ENCODE peak calls at places on chromosome 12, in five cellular contexts. One of them, this sample, is unnamed.

GRCh38 chr12:64403708-64404469 is at the start of gene XPOT:
- DNase-seq in mesenchymal stem cell: peak
- DNase-seq in mesendoderm: peak
- DNase-seq in H9: peak
- DNase-seq in IMR-90: peak
- DNase-seq in this sample: peak

GRCh38 chr12:10227648-10228047 is 15.0 kb downstream of the GABARAPL1 start:
- DNase-seq in IMR-90: no peak
- DNase-seq in H9: no peak
- DNase-seq in mesenchymal stem cell: no peak
- DNase-seq in mesendoderm: no peak
- DNase-seq in this sample: no peak

GRCh38 chr12:93419388-93420034 is 22.2 kb downstream of the UBE2N start:
- DNase-seq in mesendoderm: peak
- DNase-seq in mesenchymal stem cell: peak
- DNase-seq in H9: no peak
- DNase-seq in IMR-90: peak
- DNase-seq in this sample: no peak

GRCh38 chr12:13084898-13085640 is 18.4 kb downstream of the GSG1 start:
- DNase-seq in IMR-90: no peak
- DNase-seq in H9: no peak
- DNase-seq in mesendoderm: no peak
- DNase-seq in mesenchymal stem cell: no peak
- DNase-seq in this sample: no peak

GRCh38 chr12:1444142-1444516 is 150.3 kb downstream of the FBXL14 start:
- DNase-seq in mesendoderm: no peak
- DNase-seq in H9: no peak
- DNase-seq in mesenchymal stem cell: no peak
- DNase-seq in IMR-90: no peak
- DNase-seq in this sample: no peak

GRCh38 chr12:62434504-62435336 is 31.9 kb upstream of the MON2 start:
- DNase-seq in mesenchymal stem cell: no peak
- DNase-seq in H9: no peak
- DNase-seq in mesendoderm: no peak
- DNase-seq in IMR-90: no peak
- DNase-seq in this sample: no peak

GRCh38 chr12:66668311-66668710 is 10.6 kb downstream of the GRIP1 start:
- DNase-seq in IMR-90: no peak
- DNase-seq in mesenchymal stem cell: no peak
- DNase-seq in H9: no peak
- DNase-seq in mesendoderm: peak
- DNase-seq in this sample: no peak

GRCh38 chr12:12201274-12201758 is 65.5 kb downstream of the LRP6 start:
- DNase-seq in IMR-90: peak
- DNase-seq in H9: no peak
- DNase-seq in mesenchymal stem cell: no peak
- DNase-seq in mesendoderm: no peak
- DNase-seq in this sample: no peak

GRCh38 chr12:1362143-1362542 is 232.2 kb downstream of the FBXL14 start:
- DNase-seq in mesendoderm: no peak
- DNase-seq in mesenchymal stem cell: no peak
- DNase-seq in H9: no peak
- DNase-seq in IMR-90: no peak
- DNase-seq in this sample: no peak

GRCh38 chr12:64733857-64734256 is 25.3 kb downstream of the GNS start:
- DNase-seq in mesendoderm: no peak
- DNase-seq in IMR-90: no peak
- DNase-seq in H9: no peak
- DNase-seq in mesenchymal stem cell: no peak
- DNase-seq in this sample: no peak

GRCh38 chr12:130847097-130847496 is 8.0 kb upstream of the STX2 start:
- DNase-seq in H9: no peak
- DNase-seq in mesendoderm: no peak
- DNase-seq in mesenchymal stem cell: no peak
- DNase-seq in IMR-90: peak
- DNase-seq in this sample: no peak

GRCh38 chr12:125772403-125772802 is 707.2 kb downstream of the AACS start:
- DNase-seq in IMR-90: no peak
- DNase-seq in H9: no peak
- DNase-seq in mesendoderm: no peak
- DNase-seq in mesenchymal stem cell: no peak
- DNase-seq in this sample: no peak

GRCh38 chr12:101925352-101925751 is 48.0 kb downstream of the DRAM1 start:
- DNase-seq in IMR-90: peak
- DNase-seq in mesendoderm: peak
- DNase-seq in H9: no peak
- DNase-seq in mesenchymal stem cell: peak
- DNase-seq in this sample: no peak

GRCh38 chr12:115324949-115325638 is 641.1 kb upstream of the TBX3 start:
- DNase-seq in H9: no peak
- DNase-seq in IMR-90: no peak
- DNase-seq in mesendoderm: no peak
- DNase-seq in mesenchymal stem cell: no peak
- DNase-seq in this sample: no peak

GRCh38 chr12:1836854-1837411 is 16.6 kb downstream of the LRTM2 start:
- DNase-seq in mesenchymal stem cell: no peak
- DNase-seq in IMR-90: no peak
- DNase-seq in mesendoderm: no peak
- DNase-seq in H9: no peak
- DNase-seq in this sample: no peak

GRCh38 chr12:57272337-57273151 is 21.6 kb upstream of the STAC3 start:
- DNase-seq in IMR-90: peak
- DNase-seq in mesendoderm: peak
- DNase-seq in mesenchymal stem cell: peak
- DNase-seq in H9: no peak
- DNase-seq in this sample: no peak

GRCh38 chr12:38850463-38850862 is 54.9 kb downstream of the CPNE8 start:
- DNase-seq in mesendoderm: no peak
- DNase-seq in H9: no peak
- DNase-seq in mesenchymal stem cell: peak
- DNase-seq in IMR-90: no peak
- DNase-seq in this sample: no peak

GRCh38 chr12:112900298-112901145 is 6.2 kb upstream of the OAS1 start:
- DNase-seq in IMR-90: peak
- DNase-seq in H9: peak
- DNase-seq in mesenchymal stem cell: peak
- DNase-seq in mesendoderm: peak
- DNase-seq in this sample: peak

GRCh38 chr12:93098077-93098476 is 169.0 kb upstream of the EEA1 start:
- DNase-seq in mesenchymal stem cell: peak
- DNase-seq in mesendoderm: peak
- DNase-seq in H9: peak
- DNase-seq in IMR-90: peak
- DNase-seq in this sample: peak

GRCh38 chr12:113334786-113335539 is at the start of gene SLC8B1:
- DNase-seq in IMR-90: peak
- DNase-seq in mesendoderm: peak
- DNase-seq in H9: peak
- DNase-seq in mesenchymal stem cell: peak
- DNase-seq in this sample: peak

GRCh38 chr12:86134571-86134970 is 121.6 kb downstream of the MGAT4C start:
- DNase-seq in H9: no peak
- DNase-seq in mesendoderm: peak
- DNase-seq in IMR-90: peak
- DNase-seq in mesenchymal stem cell: peak
- DNase-seq in this sample: no peak

GRCh38 chr12:89252284-89252683 is 100.0 kb downstream of the DUSP6 start:
- DNase-seq in mesenchymal stem cell: peak
- DNase-seq in IMR-90: peak
- DNase-seq in H9: no peak
- DNase-seq in mesendoderm: no peak
- DNase-seq in this sample: no peak

GRCh38 chr12:28631831-28632230 is 441.6 kb downstream of the CCDC91 start:
- DNase-seq in mesendoderm: no peak
- DNase-seq in IMR-90: peak
- DNase-seq in mesenchymal stem cell: peak
- DNase-seq in H9: no peak
- DNase-seq in this sample: no peak

GRCh38 chr12:93784339-93785086 is 107.3 kb downstream of the CRADD start:
- DNase-seq in mesenchymal stem cell: peak
- DNase-seq in mesendoderm: peak
- DNase-seq in H9: no peak
- DNase-seq in IMR-90: peak
- DNase-seq in this sample: no peak

GRCh38 chr12:53078425-53079225 is 565 bp downstream of the SPRYD3 start:
- DNase-seq in mesendoderm: no peak
- DNase-seq in mesenchymal stem cell: peak
- DNase-seq in H9: no peak
- DNase-seq in IMR-90: peak
- DNase-seq in this sample: no peak

GRCh38 chr12:53076461-53076860 is 2.7 kb downstream of the SPRYD3 start:
- DNase-seq in IMR-90: no peak
- DNase-seq in H9: no peak
- DNase-seq in mesendoderm: no peak
- DNase-seq in mesenchymal stem cell: no peak
- DNase-seq in this sample: no peak

GRCh38 chr12:53082637-53083036 is 3.4 kb upstream of the SPRYD3 start:
- DNase-seq in mesenchymal stem cell: no peak
- DNase-seq in H9: no peak
- DNase-seq in IMR-90: no peak
- DNase-seq in mesendoderm: no peak
- DNase-seq in this sample: no peak

GRCh38 chr12:53077030-53077429 is 2.2 kb downstream of the SPRYD3 start:
- DNase-seq in IMR-90: no peak
- DNase-seq in mesenchymal stem cell: no peak
- DNase-seq in H9: no peak
- DNase-seq in mesendoderm: no peak
- DNase-seq in this sample: no peak

DNA sequence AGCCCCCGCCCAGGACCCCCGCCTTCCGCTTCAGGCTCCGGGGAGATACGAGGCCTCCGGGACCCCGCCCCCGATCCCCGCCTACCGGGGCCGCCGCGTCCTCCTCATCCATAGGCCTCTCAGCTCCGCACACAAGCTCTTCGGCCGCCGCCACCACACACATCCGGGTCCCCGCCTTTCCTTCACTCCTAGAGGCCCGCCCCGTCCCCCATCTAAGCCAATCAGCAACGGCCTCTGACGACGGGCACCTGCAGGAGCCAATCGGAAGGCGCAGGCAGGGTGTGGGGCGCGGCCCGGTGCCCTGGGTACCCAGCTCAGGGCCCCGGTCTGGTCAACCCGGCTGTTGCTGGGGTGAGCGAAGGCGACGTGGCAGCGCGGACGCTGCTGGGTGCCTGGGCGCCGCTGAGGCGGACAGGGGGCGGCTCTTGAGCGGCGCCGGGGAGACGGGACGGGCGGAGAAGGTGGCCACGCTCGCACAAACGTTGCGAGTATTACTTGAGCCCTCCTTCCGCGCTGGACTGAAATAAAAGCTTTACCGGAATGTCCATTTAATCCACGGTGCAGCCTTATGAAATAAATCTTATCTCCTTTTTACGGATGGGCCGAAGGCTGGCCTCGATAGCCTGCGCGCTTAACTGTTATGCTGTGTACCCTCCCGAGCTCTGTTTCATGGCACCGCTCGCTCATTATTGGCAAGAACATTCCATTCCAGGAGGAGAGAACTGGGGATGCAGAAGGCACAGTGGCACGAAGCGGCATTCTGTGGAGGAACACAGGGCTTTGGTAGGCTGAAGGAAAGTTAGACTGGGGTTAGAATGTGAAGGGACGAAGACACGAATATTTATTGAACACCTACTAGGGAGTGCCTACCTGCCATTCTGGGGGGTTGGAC is at the start of gene SPRYD3:
- DNase-seq in mesendoderm: peak
- DNase-seq in IMR-90: peak
- DNase-seq in H9: peak
- DNase-seq in mesenchymal stem cell: peak
- DNase-seq in this sample: peak
- H3K18ac ChIP-seq in mesendoderm: peak
- H3K18ac ChIP-seq in IMR-90: peak
- H3K18ac ChIP-seq in H9: peak
- H3K18ac ChIP-seq in mesenchymal stem cell: peak
- H3K18ac ChIP-seq in this sample: peak

GRCh38 chr12:6767592-6768384 is 1.6 kb downstream of the PTMS start:
- DNase-seq in H9: no peak
- DNase-seq in mesenchymal stem cell: peak
- DNase-seq in mesendoderm: no peak
- DNase-seq in IMR-90: peak
- DNase-seq in this sample: no peak
- H3K27ac ChIP-seq in H9: no peak
- H3K27ac ChIP-seq in mesenchymal stem cell: no peak
- H3K27ac ChIP-seq in mesendoderm: no peak
- H3K27ac ChIP-seq in IMR-90: peak
- H3K27ac ChIP-seq in this sample: no peak

GRCh38 chr12:124583854-124584253 is 16.4 kb upstream of the NCOR2 start:
- DNase-seq in mesenchymal stem cell: no peak
- DNase-seq in H9: no peak
- DNase-seq in IMR-90: no peak
- DNase-seq in mesendoderm: peak
- DNase-seq in this sample: no peak

GRCh38 chr12:124579921-124580517 is 12.6 kb upstream of the NCOR2 start:
- DNase-seq in mesenchymal stem cell: no peak
- DNase-seq in IMR-90: no peak
- DNase-seq in H9: no peak
- DNase-seq in mesendoderm: no peak
- DNase-seq in this sample: no peak

GRCh38 chr12:124581299-124581698 is 13.9 kb upstream of the NCOR2 start:
- DNase-seq in IMR-90: no peak
- DNase-seq in mesendoderm: no peak
- DNase-seq in mesenchymal stem cell: no peak
- DNase-seq in H9: no peak
- DNase-seq in this sample: no peak

GRCh38 chr12:124578854-124579253 is 11.4 kb upstream of the NCOR2 start:
- DNase-seq in mesendoderm: no peak
- DNase-seq in H9: no peak
- DNase-seq in IMR-90: no peak
- DNase-seq in mesenchymal stem cell: no peak
- DNase-seq in this sample: no peak

DNA sequence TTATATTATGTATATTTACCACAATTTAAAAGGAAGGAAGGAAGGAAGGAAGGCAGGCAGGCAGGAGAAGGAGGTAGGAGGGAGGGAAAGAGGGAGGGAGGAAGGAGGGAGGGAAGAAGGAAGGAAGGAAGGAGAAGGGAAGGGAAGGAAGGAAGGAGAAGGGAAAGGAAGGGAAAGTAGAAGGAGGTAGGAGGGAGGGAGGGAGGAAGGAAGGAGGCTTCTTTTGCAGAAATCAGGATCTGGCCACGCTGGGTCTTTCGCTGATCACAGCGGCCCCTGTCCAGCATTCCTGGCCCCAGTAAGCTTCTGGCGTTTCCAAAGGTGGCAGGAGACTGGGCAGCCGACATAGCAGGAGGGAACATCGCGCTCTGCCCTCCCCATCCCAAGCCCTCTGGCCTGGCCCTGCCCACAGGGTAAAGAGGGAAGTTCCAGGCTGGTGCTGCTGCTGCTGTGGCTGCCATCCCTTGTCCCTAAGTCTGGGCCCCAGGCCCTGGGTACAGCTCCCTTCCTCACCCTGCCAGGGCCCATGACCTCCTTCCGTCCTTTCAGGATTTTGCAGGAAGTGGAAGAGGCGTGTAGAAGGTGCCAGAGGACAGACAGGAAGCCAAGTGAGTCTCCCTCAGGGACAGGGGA is 14.5 kb upstream of the NCOR2 start:
- DNase-seq in mesendoderm: no peak
- DNase-seq in IMR-90: no peak
- DNase-seq in H9: no peak
- DNase-seq in mesenchymal stem cell: no peak
- DNase-seq in this sample: no peak
- H3K18ac ChIP-seq in mesendoderm: no peak
- H3K18ac ChIP-seq in IMR-90: no peak
- H3K18ac ChIP-seq in H9: no peak
- H3K18ac ChIP-seq in mesenchymal stem cell: peak
- H3K18ac ChIP-seq in this sample: no peak

GRCh38 chr12:50545783-50546182 is 41.0 kb downstream of the DIP2B start:
- DNase-seq in IMR-90: no peak
- DNase-seq in H9: no peak
- DNase-seq in mesendoderm: no peak
- DNase-seq in mesenchymal stem cell: peak
- DNase-seq in this sample: no peak
- H3K27ac ChIP-seq in IMR-90: no peak
- H3K27ac ChIP-seq in H9: no peak
- H3K27ac ChIP-seq in mesendoderm: no peak
- H3K27ac ChIP-seq in mesenchymal stem cell: no peak
- H3K27ac ChIP-seq in this sample: no peak

This sample was measured in H1.